ENCODE peak calls at places on chromosomes 6 and 20, in nine cellular contexts. One of them, this sample, is unnamed.

GRCh38 chr6:113632220-113632864 is 224.8 kb upstream of the MARCKS start:
- DNase-seq in H7: no peak
- DNase-seq in WTC11: no peak
- DNase-seq in body of pancreas: peak; percentile 55
- DNase-seq in IMR-90: peak; percentile 88
- DNase-seq in stomach: peak; percentile 45
- DNase-seq in GM13976: no peak
- DNase-seq in activated CD8-positive, alpha-beta memory T cell treated with anti-CD3 and anti-CD28 coated beads for 4 hours: peak; percentile 17
- DNase-seq in Karpas-422: no peak
- DNase-seq in this sample: no peak

GRCh38 chr6:157304840-157305675 is 18.3 kb downstream of the TMEM242 start:
- DNase-seq in WTC11: no peak
- DNase-seq in H7: no peak
- DNase-seq in IMR-90: peak; percentile 59
- DNase-seq in stomach: peak; percentile 44
- DNase-seq in activated CD8-positive, alpha-beta memory T cell treated with anti-CD3 and anti-CD28 coated beads for 4 hours: no peak
- DNase-seq in Karpas-422: no peak
- DNase-seq in body of pancreas: no peak
- DNase-seq in GM13976: no peak
- DNase-seq in this sample: no peak

GRCh38 chr6:33276864-33277662 is at the start of gene B3GALT4:
- DNase-seq in GM13976: peak; percentile 89
- DNase-seq in stomach: peak; percentile 84
- DNase-seq in body of pancreas: peak; percentile 57
- DNase-seq in WTC11: peak; percentile 89
- DNase-seq in Karpas-422: peak; percentile 95
- DNase-seq in H7: peak; percentile 98
- DNase-seq in activated CD8-positive, alpha-beta memory T cell treated with anti-CD3 and anti-CD28 coated beads for 4 hours: no peak
- DNase-seq in IMR-90: peak; percentile 68
- DNase-seq in this sample: peak; percentile 47

GRCh38 chr20:50278684-50279531 is 88.3 kb downstream of the CEBPB start:
- DNase-seq in activated CD8-positive, alpha-beta memory T cell treated with anti-CD3 and anti-CD28 coated beads for 4 hours: no peak
- DNase-seq in Karpas-422: no peak
- DNase-seq in body of pancreas: peak; percentile 87
- DNase-seq in IMR-90: no peak
- DNase-seq in stomach: peak; percentile 89
- DNase-seq in GM13976: no peak
- DNase-seq in H7: no peak
- DNase-seq in WTC11: no peak
- DNase-seq in this sample: no peak

GRCh38 chr6:3575166-3575565 is 118.3 kb upstream of the SLC22A23 start:
- DNase-seq in activated CD8-positive, alpha-beta memory T cell treated with anti-CD3 and anti-CD28 coated beads for 4 hours: no peak
- DNase-seq in IMR-90: no peak
- DNase-seq in stomach: no peak
- DNase-seq in body of pancreas: no peak
- DNase-seq in GM13976: no peak
- DNase-seq in H7: no peak
- DNase-seq in Karpas-422: no peak
- DNase-seq in WTC11: no peak
- DNase-seq in this sample: no peak

GRCh38 chr6:139330841-139331500 is 39.2 kb upstream of the TXLNB start:
- DNase-seq in H7: no peak
- DNase-seq in body of pancreas: no peak
- DNase-seq in IMR-90: peak; percentile 10
- DNase-seq in activated CD8-positive, alpha-beta memory T cell treated with anti-CD3 and anti-CD28 coated beads for 4 hours: no peak
- DNase-seq in WTC11: no peak
- DNase-seq in Karpas-422: no peak
- DNase-seq in stomach: no peak
- DNase-seq in GM13976: no peak
- DNase-seq in this sample: no peak

GRCh38 chr20:37945034-37945660 is 42.2 kb downstream of the VSTM2L start:
- DNase-seq in WTC11: no peak
- DNase-seq in Karpas-422: no peak
- DNase-seq in body of pancreas: no peak
- DNase-seq in IMR-90: no peak
- DNase-seq in GM13976: no peak
- DNase-seq in H7: no peak
- DNase-seq in stomach: peak; percentile 24
- DNase-seq in activated CD8-positive, alpha-beta memory T cell treated with anti-CD3 and anti-CD28 coated beads for 4 hours: no peak
- DNase-seq in this sample: peak; percentile 63

GRCh38 chr6:87274660-87275273 is 47.6 kb upstream of the SMIM8 start:
- DNase-seq in stomach: no peak
- DNase-seq in Karpas-422: no peak
- DNase-seq in GM13976: no peak
- DNase-seq in activated CD8-positive, alpha-beta memory T cell treated with anti-CD3 and anti-CD28 coated beads for 4 hours: no peak
- DNase-seq in body of pancreas: no peak
- DNase-seq in IMR-90: peak; percentile 82
- DNase-seq in WTC11: no peak
- DNase-seq in H7: no peak
- DNase-seq in this sample: no peak

GRCh38 chr6:166464068-166464410 is 81.3 kb upstream of the MPC1 start:
- DNase-seq in IMR-90: no peak
- DNase-seq in WTC11: no peak
- DNase-seq in body of pancreas: no peak
- DNase-seq in stomach: no peak
- DNase-seq in GM13976: no peak
- DNase-seq in activated CD8-positive, alpha-beta memory T cell treated with anti-CD3 and anti-CD28 coated beads for 4 hours: no peak
- DNase-seq in Karpas-422: no peak
- DNase-seq in H7: no peak
- DNase-seq in this sample: no peak

GRCh38 chr6:73460044-73460443 is 1.5 kb upstream of the MTO1 start:
- DNase-seq in stomach: no peak
- DNase-seq in Karpas-422: no peak
- DNase-seq in activated CD8-positive, alpha-beta memory T cell treated with anti-CD3 and anti-CD28 coated beads for 4 hours: no peak
- DNase-seq in IMR-90: no peak
- DNase-seq in WTC11: no peak
- DNase-seq in body of pancreas: no peak
- DNase-seq in GM13976: no peak
- DNase-seq in H7: no peak
- DNase-seq in this sample: no peak

GRCh38 chr6:170147056-170147787 is 143.7 kb downstream of the DLL1 start:
- DNase-seq in Karpas-422: no peak
- DNase-seq in WTC11: no peak
- DNase-seq in GM13976: no peak
- DNase-seq in IMR-90: no peak
- DNase-seq in body of pancreas: no peak
- DNase-seq in H7: no peak
- DNase-seq in activated CD8-positive, alpha-beta memory T cell treated with anti-CD3 and anti-CD28 coated beads for 4 hours: no peak
- DNase-seq in stomach: no peak
- DNase-seq in this sample: no peak

GRCh38 chr6:53624491-53624890 is 41.1 kb downstream of the KLHL31 start:
- DNase-seq in GM13976: no peak
- DNase-seq in IMR-90: no peak
- DNase-seq in H7: no peak
- DNase-seq in WTC11: no peak
- DNase-seq in stomach: no peak
- DNase-seq in body of pancreas: no peak
- DNase-seq in activated CD8-positive, alpha-beta memory T cell treated with anti-CD3 and anti-CD28 coated beads for 4 hours: no peak
- DNase-seq in Karpas-422: no peak
- DNase-seq in this sample: peak; percentile 73

GRCh38 chr6:170045563-170045960 is 245.3 kb downstream of the DLL1 start:
- DNase-seq in stomach: no peak
- DNase-seq in GM13976: no peak
- DNase-seq in activated CD8-positive, alpha-beta memory T cell treated with anti-CD3 and anti-CD28 coated beads for 4 hours: no peak
- DNase-seq in IMR-90: no peak
- DNase-seq in body of pancreas: no peak
- DNase-seq in WTC11: no peak
- DNase-seq in H7: no peak
- DNase-seq in Karpas-422: no peak
- DNase-seq in this sample: no peak

GRCh38 chr6:168042426-168043192 is 36.4 kb downstream of the FRMD1 start:
- DNase-seq in activated CD8-positive, alpha-beta memory T cell treated with anti-CD3 and anti-CD28 coated beads for 4 hours: no peak
- DNase-seq in body of pancreas: no peak
- DNase-seq in GM13976: peak; percentile 25
- DNase-seq in H7: no peak
- DNase-seq in stomach: no peak
- DNase-seq in WTC11: no peak
- DNase-seq in IMR-90: no peak
- DNase-seq in Karpas-422: no peak
- DNase-seq in this sample: no peak

This sample was measured in COR-L47.